ENCODE peak calls at places on chromosomes 6 and 20, in six cellular contexts. L is HCT116, F is HepG2, C is K562, X is SK-N-SH, Y is GM12878. A is an unnamed sample.

GRCh38 chr20:56362833-56363413 is 4.1 kb downstream of the FAM210B start:
- DNase-seq in C (peak), L (no peak), X (no peak), F (no peak), Y (no peak), A (no peak)

GRCh38 chr6:41557305-41557704 is 11.1 kb downstream of the FOXP4 start:
- DNase-seq in F (no peak), C (no peak), X (no peak), L (no peak), Y (no peak), A (no peak)

GRCh38 chr20:22106308-22106938 is 401.0 kb downstream of the PAX1 start:
- DNase-seq in L (no peak), F (peak), X (peak), Y (no peak), C (no peak), A (peak)

GRCh38 chr6:89034586-89035251 is 45.8 kb upstream of the PNRC1 start:
- DNase-seq in F (peak), Y (no peak), X (no peak), C (no peak), L (no peak), A (no peak)

GRCh38 chr6:14716499-14717146 is 529.2 kb upstream of the JARID2 start:
- DNase-seq in L (no peak), F (no peak), X (no peak), Y (no peak), C (no peak), A (no peak)

GRCh38 chr6:74735304-74735703 is 470.5 kb downstream of the COL12A1 start:
- DNase-seq in Y (no peak), L (no peak), C (no peak), F (no peak), X (no peak), A (no peak)

GRCh38 chr20:49906101-49906604 is 9.2 kb downstream of the SPATA2 start:
- DNase-seq in L (no peak), Y (no peak), X (no peak), F (no peak), C (peak), A (no peak)

GRCh38 chr6:23963137-23963536 is 162.9 kb upstream of the NRSN1 start:
- DNase-seq in L (no peak), C (no peak), Y (no peak), F (no peak), X (no peak), A (no peak)

GRCh38 chr20:49874601-49875116 is 40.7 kb downstream of the SPATA2 start:
- DNase-seq in C (no peak), L (no peak), F (no peak), Y (no peak), X (no peak), A (no peak)

GRCh38 chr6:109024784-109025183 is 69.9 kb downstream of the SESN1 start:
- DNase-seq in X (no peak), Y (no peak), F (no peak), L (no peak), C (no peak), A (no peak)

GRCh38 chr6:130679684-130680083 is 147.5 kb upstream of the SMLR1 start:
- DNase-seq in Y (no peak), X (no peak), F (no peak), C (no peak), L (no peak), A (no peak)

GRCh38 chr20:16308754-16309153 is 264.5 kb downstream of the KIF16B start:
- DNase-seq in C (no peak), Y (no peak), L (no peak), F (no peak), X (no peak), A (no peak)

GRCh38 chr6:127460465-127460864 is 1.3 kb upstream of the KIAA0408 start:
- DNase-seq in L (no peak), Y (no peak), F (no peak), C (no peak), X (no peak), A (no peak)

GRCh38 chr6:127464881-127465459 is 5.8 kb upstream of the KIAA0408 start:
- DNase-seq in L (peak), X (peak), C (peak), F (peak), Y (no peak), A (peak)

GRCh38 chr6:127463056-127463455 is 3.9 kb upstream of the KIAA0408 start:
- DNase-seq in F (no peak), Y (no peak), X (no peak), L (no peak), C (no peak), A (no peak)

GRCh38 chr6:127464161-127464880 is 5.1 kb upstream of the KIAA0408 start:
- DNase-seq in L (no peak), F (no peak), X (no peak), Y (no peak), C (no peak), A (no peak)

DNA sequence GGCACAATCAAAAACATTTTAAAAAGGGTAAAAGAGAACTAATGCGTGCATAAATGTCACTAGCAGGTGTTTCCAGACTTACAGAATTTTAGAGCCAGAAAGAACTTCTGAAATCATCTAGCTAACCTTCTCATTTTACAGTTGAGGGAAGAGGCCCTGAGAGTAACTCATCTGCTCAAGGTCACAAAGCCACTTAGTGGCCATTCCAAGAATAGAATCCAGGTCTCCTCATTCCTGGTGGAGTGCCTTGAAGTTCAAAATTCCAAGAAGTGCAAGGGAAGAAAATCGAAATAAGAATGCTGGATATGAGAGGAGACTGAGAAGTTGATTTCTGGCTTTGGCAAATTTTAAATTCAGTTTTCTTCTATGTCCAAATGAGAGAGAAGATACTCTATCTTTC is 3.2 kb upstream of the KIAA0408 start:
- DNase-seq in C (no peak), Y (no peak), L (no peak), F (no peak), X (no peak), A (no peak)
- TF ChIP-seq CTCF in C (no peak), Y (no peak), L (no peak), F (no peak), X (peak), A (peak)

DNA sequence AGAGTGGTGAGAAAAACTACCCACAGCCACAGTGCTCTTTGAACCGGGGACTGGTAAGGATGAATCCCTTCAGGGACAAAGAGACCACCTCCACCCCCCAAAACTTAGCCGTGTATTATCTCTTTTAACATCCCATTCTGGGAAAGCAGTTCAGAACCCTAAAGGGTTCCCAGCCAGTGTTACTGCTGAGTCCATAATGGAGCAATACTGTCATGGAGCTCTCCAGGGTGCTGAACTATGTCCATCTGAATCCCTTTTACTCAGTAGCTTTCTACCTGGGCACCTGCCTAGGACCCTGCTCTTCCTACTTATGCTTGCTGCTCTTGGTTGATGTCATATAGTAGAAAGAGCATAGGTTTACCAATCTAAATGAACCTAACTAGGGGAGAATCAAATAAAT is 22.2 kb upstream of the SAYSD1 start:
- DNase-seq in Y (no peak), F (peak), C (peak), X (no peak), L (no peak), A (no peak)
- TF ChIP-seq SIN3A in Y (no peak), F (no peak), C (no peak), X (no peak), L (no peak), A (no peak)

DNA sequence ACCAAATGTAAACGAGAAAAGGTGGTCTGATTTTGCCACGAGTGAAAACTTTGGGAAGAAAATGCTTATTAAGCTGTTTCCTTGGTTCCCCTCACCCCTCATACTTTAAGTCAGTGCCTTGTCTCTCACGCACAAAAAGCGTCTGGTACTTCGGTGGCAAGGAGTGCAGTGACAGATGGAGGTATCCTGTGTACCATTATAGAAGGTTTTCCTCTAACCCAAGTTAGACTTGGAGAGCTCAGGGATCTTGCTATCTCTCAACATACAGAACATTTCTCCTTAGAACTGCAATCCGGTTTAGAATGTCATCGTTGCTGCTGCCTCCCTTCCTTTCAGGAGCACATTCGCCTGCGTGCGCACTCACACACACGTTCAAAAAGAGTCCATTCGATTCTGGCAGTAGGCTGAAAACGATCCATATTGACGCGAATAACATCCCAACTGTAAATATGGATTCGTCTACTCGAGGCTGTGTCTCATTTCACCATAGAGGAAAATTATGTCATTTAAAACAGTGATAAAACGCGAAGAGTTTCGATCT is 1.1 kb upstream of the MARCKS start:
- DNase-seq in Y (no peak), C (no peak), F (no peak), X (peak), L (no peak), A (no peak)
- TF ChIP-seq REST in Y (no peak), C (no peak), F (no peak), X (no peak), L (no peak), A (no peak)

DNA sequence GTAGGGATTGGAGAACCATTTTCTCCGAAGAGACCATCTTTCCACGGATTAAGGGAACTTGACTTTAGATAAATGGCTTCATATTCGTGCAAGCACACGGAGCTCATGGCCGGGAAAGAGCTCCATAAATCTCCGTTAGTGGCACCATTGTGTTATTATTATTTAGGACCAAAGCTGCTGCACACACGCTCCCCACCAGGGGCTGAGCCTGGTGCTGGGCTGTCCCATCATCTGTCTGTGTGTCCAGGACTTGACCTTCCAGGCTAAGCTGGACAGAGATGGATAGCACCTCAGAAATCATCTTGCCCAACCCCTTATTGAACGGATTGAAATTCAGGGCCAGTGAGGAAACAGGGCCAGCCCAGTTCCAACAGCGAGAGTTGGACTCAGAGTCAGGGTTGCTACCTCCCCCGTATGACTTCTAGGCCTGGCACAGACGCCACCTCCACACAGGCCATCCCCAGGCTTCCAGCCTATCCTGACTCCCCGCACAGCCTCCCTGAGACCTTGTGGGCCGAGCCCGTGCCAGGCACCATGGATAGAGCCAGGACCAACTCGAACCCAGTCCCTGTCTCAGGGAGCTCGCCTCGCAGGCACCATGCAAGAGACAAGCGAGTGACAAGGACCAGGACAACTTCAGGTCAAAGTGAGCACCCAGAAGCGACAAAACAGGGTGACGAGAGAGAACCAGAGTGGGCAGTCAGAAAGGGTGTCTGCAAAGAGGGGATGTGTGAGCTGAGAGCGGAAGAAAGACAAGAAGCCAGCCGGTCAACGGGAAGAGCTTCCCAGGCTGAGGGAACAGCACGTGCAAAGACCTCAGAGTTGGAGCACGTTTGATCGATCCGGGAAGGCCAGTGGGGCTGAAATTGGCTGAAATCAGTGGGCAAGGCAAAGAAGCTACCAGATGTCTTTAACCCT is 45.4 kb downstream of the KIAA1755 start:
- DNase-seq in C (no peak), X (no peak), Y (no peak), F (no peak), L (no peak), A (no peak)
- TF ChIP-seq CTCF in C (peak), X (peak), Y (no peak), F (no peak), L (no peak), A (no peak)

DNA sequence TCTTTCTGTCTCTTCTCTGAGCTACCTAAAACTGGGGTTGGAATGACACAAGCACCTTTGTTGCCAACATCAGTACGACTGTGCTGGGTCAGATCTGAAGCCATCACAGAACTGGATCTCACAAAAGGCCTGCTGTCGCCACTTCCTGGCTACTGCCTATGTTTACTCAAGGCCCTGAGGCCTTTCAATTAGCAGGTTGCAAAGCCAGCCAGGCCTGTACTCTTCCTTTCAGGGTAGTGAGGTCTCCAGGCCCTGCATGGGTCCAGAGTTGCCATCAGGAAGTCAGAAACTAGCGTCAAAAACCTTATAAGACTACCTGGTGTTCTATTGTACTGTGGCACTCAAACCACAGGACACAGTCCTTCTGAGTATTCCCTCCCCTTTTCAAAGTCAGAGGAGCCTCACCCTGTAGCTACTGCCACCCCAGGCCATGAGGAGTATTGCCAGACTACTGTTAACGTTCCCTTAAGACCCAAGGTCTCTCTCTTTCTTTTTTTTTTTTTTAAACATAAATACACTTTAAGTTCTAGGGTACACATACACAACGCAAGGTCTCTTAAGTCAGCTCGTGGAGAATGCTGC is 937.4 kb upstream of the GJE1 start:
- DNase-seq in L (no peak), F (peak), X (no peak), Y (no peak), C (no peak), A (no peak)
- TF ChIP-seq SIN3A in L (no peak), F (no peak), X (no peak), Y (no peak), C (no peak), A (no peak)

GRCh38 chr20:25540273-25540672 is 45.1 kb downstream of the NINL start:
- DNase-seq in Y (no peak), F (no peak), L (peak), X (no peak), C (no peak), A (no peak)

GRCh38 chr20:25538838-25539665 is 46.3 kb downstream of the NINL start:
- DNase-seq in X (no peak), F (peak), Y (no peak), L (no peak), C (no peak), A (no peak)

GRCh38 chr20:25543068-25543467 is 42.3 kb downstream of the NINL start:
- DNase-seq in C (no peak), X (no peak), L (no peak), F (peak), Y (no peak), A (no peak)

GRCh38 chr20:25539742-25540201 is 45.6 kb downstream of the NINL start:
- DNase-seq in C (no peak), F (no peak), Y (no peak), L (no peak), X (no peak), A (no peak)

DNA sequence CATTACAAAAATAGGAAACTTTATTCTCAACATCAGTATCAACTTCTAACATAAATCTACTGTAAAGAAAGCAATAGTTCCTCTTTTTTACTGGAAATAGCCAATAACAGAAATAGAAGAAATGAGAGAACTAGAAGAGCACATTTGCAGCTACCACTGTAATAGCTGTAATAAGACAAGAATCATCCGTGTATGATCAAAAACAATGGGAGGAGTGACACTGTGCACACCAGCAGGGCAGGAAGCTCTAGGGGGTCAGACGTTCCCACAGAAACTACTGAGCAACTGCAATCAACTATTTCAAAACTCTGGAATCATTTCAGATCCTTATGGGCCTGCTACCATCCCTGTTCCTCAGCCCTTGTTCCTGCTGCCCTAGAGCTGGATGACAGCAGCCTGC is 43.7 kb downstream of the NINL start:
- DNase-seq in L (no peak), X (no peak), Y (no peak), C (no peak), F (no peak), A (no peak)
- TF ChIP-seq REST in L (no peak), X (no peak), Y (no peak), C (no peak), F (no peak), A (no peak)

GRCh38 chr6:121354764-121355163 is 20.5 kb upstream of the TBC1D32 start:
- DNase-seq in X (no peak), F (no peak), C (no peak), L (no peak), Y (no peak), A (no peak)
- TF ChIP-seq CTCF in X (peak), F (no peak), C (peak), L (peak), Y (peak), A (peak)

GRCh38 chr20:61300293-61300692 is 48.2 kb downstream of the CDH4 start:
- DNase-seq in Y (no peak), C (no peak), L (no peak), X (no peak), F (no peak), A (no peak)
- TF ChIP-seq SIN3A in Y (no peak), C (no peak), L (no peak), X (no peak), F (no peak), A (no peak)